ENCODE peak calls at places on chromosomes 16 and 17, in four cellular contexts. Y is pancreas, Q is sigmoid colon, I is astrocyte of the spinal cord. T is an unnamed sample.
A peak's percentile ranks its signal among the peaks of the same experiment; 100 is the strongest.

GRCh38 chr16:68993885-68994284 is 111.6 kb upstream of the HAS3 start:
- DNase-seq in Y (no peak), Q (no peak), I (peak; percentile 89), T (peak; percentile 63)

GRCh38 chr16:14007460-14007859 is 63.7 kb upstream of the MRTFB start:
- DNase-seq in I (peak; percentile 82), Y (no peak), Q (no peak), T (peak; percentile 60)

GRCh38 chr17:1617620-1618174 is 10.9 kb downstream of the SLC43A2 start:
- DNase-seq in I (peak; percentile 48), Q (no peak), Y (no peak), T (peak; percentile 54)

GRCh38 chr16:31860508-31860907 is 13.1 kb upstream of the ZNF267 start:
- DNase-seq in Q (no peak), I (no peak), Y (no peak), T (no peak)

GRCh38 chr17:45225051-45225700 is 3.5 kb downstream of the FMNL1 start:
- DNase-seq in Y (peak; percentile 11), I (no peak), Q (no peak), T (no peak)

GRCh38 chr16:57284206-57284951 is at the start of gene PLLP:
- DNase-seq in I (no peak), Y (peak; percentile 75), Q (peak; percentile 61), T (no peak)

GRCh38 chr17:45333702-45334092 is 16.9 kb upstream of the MAP3K14 start:
- DNase-seq in Q (peak; percentile 54), I (no peak), Y (no peak), T (no peak)

GRCh38 chr16:14354561-14355351 is 275.3 kb downstream of the PARN start:
- DNase-seq in Q (no peak), Y (no peak), I (no peak), T (no peak)

GRCh38 chr17:41647038-41647813 is 22.9 kb upstream of the KRT17 start:
- DNase-seq in I (no peak), Y (no peak), Q (no peak), T (no peak)

GRCh38 chr16:73113326-73113720 is 65.4 kb upstream of the ZFHX3 start:
- DNase-seq in Y (no peak), Q (no peak), I (no peak), T (no peak)

GRCh38 chr17:8747731-8748130 is 3.1 kb upstream of the CCDC42 start:
- DNase-seq in Y (no peak), I (no peak), Q (no peak), T (no peak)

GRCh38 chr16:49560018-49560830 is 186.6 kb downstream of the C16orf78 start:
- DNase-seq in Y (no peak), Q (no peak), I (peak; percentile 69), T (no peak)

GRCh38 chr16:49558451-49558850 is 184.8 kb downstream of the C16orf78 start:
- DNase-seq in Q (no peak), Y (no peak), I (no peak), T (no peak)

GRCh38 chr16:49557070-49557446 is 183.5 kb downstream of the C16orf78 start:
- DNase-seq in Y (no peak), Q (no peak), I (no peak), T (no peak)

GRCh38 chr16:49559242-49559641 is 185.6 kb downstream of the C16orf78 start:
- DNase-seq in Q (no peak), I (no peak), Y (no peak), T (no peak)

GRCh38 chr16:49556252-49557069 is 182.9 kb downstream of the C16orf78 start:
- DNase-seq in Y (no peak), Q (no peak), I (peak; percentile 69), T (no peak)
- TF ChIP-seq CTCF in Y (peak; percentile 26), Q (peak; percentile 26), I (peak; percentile 76), T (peak; percentile 37)

GRCh38 chr16:88714420-88715302 is 8.4 kb downstream of the CTU2 start:
- DNase-seq in I (no peak), Y (no peak), Q (no peak), T (no peak)
- TF ChIP-seq CTCF in I (no peak), Y (no peak), Q (no peak), T (no peak)

DNA sequence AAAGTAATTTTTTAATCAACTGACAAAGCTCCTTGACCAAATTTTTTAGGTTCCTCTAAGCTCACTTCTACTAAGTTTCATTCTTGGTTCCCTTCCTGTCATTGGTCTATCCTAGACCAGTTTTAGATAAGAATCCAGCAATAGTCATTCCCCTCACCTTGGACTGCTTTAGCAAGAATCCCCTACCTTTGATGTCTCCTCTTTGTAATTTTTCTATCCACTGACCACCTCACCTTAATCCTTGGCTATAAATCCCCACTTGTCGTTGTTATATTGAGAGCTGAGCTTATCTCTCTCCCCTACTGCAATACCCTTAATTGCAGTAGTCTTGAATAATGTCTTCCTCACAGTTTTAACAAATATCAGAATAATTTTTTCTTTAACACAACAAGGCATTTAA is 107.2 kb downstream of the USP32 start:
- DNase-seq in Q (no peak), I (no peak), Y (no peak), T (no peak)
- TF ChIP-seq CTCF in Q (no peak), I (no peak), Y (no peak), T (no peak)

GRCh38 chr16:20774703-20775362 is 11.0 kb downstream of the ACSM3 start:
- DNase-seq in I (peak; percentile 47), Y (peak; percentile 79), Q (no peak), T (peak; percentile 19)
- TF ChIP-seq CTCF in I (peak; percentile 87), Y (peak; percentile 46), Q (no peak), T (peak; percentile 72)

GRCh38 chr16:50781043-50781442 is 39.2 kb downstream of the CYLD start:
- DNase-seq in Q (no peak), Y (no peak), I (no peak), T (no peak)
- TF ChIP-seq CTCF in Q (no peak), Y (no peak), I (peak; percentile 12), T (no peak)

DNA sequence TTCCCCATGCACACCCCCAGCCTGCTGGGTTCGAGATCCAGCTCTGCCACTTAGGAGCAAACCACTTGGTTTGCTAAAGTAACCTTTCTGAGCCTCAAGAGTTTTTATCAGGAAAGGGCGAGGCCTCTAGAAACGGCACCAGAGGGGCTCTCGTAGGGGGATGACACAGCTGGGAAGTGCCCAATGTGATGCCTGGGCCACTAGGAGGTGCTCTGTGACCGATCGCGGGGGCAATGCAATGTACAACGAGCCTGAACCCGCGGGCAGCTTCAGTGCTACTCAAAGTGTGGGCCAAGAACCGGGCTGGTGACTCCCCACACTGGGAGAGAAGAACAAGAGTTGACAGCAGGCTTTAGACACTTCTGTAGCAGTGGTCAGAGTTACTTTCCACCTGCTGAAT is 9.4 kb downstream of the C16orf89 start:
- DNase-seq in Q (no peak), Y (no peak), I (no peak), T (no peak)
- TF ChIP-seq CTCF in Q (no peak), Y (no peak), I (peak; percentile 35), T (peak; percentile 35)

GRCh38 chr17:61307905-61308886 is 91.4 kb upstream of the TBX2 start:
- DNase-seq in Y (no peak), Q (no peak), I (peak; percentile 93), T (peak; percentile 99)
- TF ChIP-seq CTCF in Y (no peak), Q (no peak), I (peak; percentile 12), T (peak; percentile 24)

DNA sequence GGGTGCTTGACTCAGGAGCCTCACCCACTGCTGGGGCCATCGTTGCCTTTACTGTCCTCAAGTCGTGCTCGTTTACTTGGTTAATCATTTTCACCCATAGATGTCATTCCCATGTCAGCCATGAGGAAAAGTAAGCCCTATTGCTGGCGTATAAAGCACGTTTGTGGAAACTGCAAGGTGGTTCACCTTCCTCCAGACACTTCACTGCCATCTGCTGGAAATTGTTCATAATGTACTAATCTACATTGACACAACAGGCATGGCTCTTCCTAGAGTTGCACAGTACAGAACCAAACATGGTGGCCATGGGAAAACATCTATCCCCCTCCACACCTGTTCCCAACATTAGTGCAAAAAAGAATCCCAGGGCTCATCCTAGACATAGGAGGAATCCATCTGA is 116.6 kb downstream of the ZNF18 start:
- DNase-seq in Q (no peak), I (no peak), Y (no peak), T (no peak)
- TF ChIP-seq CTCF in Q (no peak), I (no peak), Y (peak; percentile 13), T (no peak)